ENCODE peak calls at places on chromosomes 5 and 9, in four cellular contexts. U is RWPE2, R is A549, N is adipocyte. V is an unnamed sample. For H3K4me1, the result is how much of the 10 kb centered on the place peaks cover.

GRCh38 chr9:136121801-136122200 is 3.1 kb upstream of the TMEM250 start:
- DNase-seq in N (no peak), R (no peak), U (no peak), V (no peak)

GRCh38 chr9:95565982-95566381 is 49.2 kb upstream of the PTCH1 start:
- DNase-seq in N (no peak), R (no peak), U (no peak), V (no peak)

GRCh38 chr9:88968799-88969198 is 22.5 kb upstream of the S1PR3 start:
- DNase-seq in R (no peak), N (no peak), U (no peak), V (no peak)

GRCh38 chr9:81671880-81672280 is 17.5 kb downstream of the TLE1 start:
- DNase-seq in R (no peak), N (peak), U (no peak), V (no peak)

GRCh38 chr5:168706655-168707069 is 127.5 kb upstream of the PANK3 start:
- DNase-seq in R (peak), U (no peak), N (peak), V (peak)

GRCh38 chr9:131238402-131239021 is 37.8 kb downstream of the FAM78A start:
- DNase-seq in R (no peak), U (peak), N (peak), V (no peak)

GRCh38 chr9:28801144-28801799 is 1228.0 kb upstream of the C9orf72 start:
- DNase-seq in U (no peak), N (no peak), R (no peak), V (no peak)

GRCh38 chr9:79615038-79615437 is 43.3 kb downstream of the TLE4 start:
- DNase-seq in U (no peak), N (no peak), R (no peak), V (no peak)

GRCh38 chr5:167652690-167653089 is 638.8 kb upstream of the WWC1 start:
- DNase-seq in U (no peak), N (peak), R (no peak), V (no peak)

GRCh38 chr9:130500340-130500771 is 55.6 kb downstream of the ASS1 start:
- DNase-seq in R (no peak), N (no peak), U (no peak), V (peak)

GRCh38 chr9:133119461-133120342 is 1.3 kb downstream of the RALGDS start:
- DNase-seq in N (peak), U (no peak), R (no peak), V (no peak)

GRCh38 chr5:50709471-50709870 is 43.0 kb downstream of the PARP8 start:
- DNase-seq in R (no peak), U (no peak), N (peak), V (no peak)

GRCh38 chr5:80961376-80962281 is 1.5 kb downstream of the RASGRF2 start:
- DNase-seq in N (no peak), U (no peak), R (no peak), V (no peak)

GRCh38 chr9:136741885-136742568 is 713 bp downstream of the LCN10 start:
- DNase-seq in N (no peak), R (no peak), U (no peak), V (no peak)

GRCh38 chr9:110109331-110110110 is 98.4 kb downstream of the C9orf152 start:
- DNase-seq in R (no peak), U (no peak), N (no peak), V (no peak)

GRCh38 chr9:87599901-87600610 is 102.4 kb downstream of the DAPK1 start:
- DNase-seq in N (peak), U (no peak), R (peak), V (no peak)

GRCh38 chr5:139636207-139636792 is 11.8 kb upstream of the CXXC5 start:
- DNase-seq in N (no peak), R (no peak), U (no peak), V (no peak)
- H3K4me3 ChIP-seq in N (peak), R (no peak), U (no peak), V (no peak)

DNA sequence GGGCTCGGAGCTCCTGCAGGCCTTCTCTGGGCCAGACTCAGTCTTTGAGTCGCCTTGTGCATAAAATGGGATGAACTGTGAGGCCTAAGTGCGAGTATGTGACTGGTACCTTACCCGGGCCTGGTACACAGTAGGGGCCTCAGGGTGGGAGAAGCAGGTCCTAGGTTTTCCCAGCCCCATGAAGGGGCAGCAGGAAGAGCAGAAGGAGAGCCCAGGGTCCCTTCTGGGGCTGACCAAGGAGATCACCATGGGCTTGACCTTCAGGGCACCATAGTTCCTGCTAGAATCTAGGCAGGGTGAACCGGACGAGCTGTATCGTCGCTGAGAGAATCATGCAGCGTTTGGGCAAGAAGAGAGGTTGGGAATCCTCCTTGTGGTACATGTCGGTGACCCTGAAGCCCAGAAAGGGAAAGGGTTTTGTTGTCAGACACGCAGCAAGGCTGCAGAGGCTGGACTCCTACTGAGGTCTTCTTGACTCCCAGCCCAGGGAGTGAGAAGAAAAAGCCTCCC is 373 bp upstream of the PHYKPL start:
- DNase-seq in R (no peak), N (no peak), U (no peak), V (no peak)
- H3K4me1 ChIP-seq in R (under half), N (half or more), U (under half), V (under half)

GRCh38 chr5:172683696-172684464 is 42.8 kb downstream of the NEURL1B start:
- DNase-seq in N (no peak), R (no peak), U (no peak), V (no peak)
- H3K4me3 ChIP-seq in N (no peak), R (no peak), U (no peak), V (no peak)

DNA sequence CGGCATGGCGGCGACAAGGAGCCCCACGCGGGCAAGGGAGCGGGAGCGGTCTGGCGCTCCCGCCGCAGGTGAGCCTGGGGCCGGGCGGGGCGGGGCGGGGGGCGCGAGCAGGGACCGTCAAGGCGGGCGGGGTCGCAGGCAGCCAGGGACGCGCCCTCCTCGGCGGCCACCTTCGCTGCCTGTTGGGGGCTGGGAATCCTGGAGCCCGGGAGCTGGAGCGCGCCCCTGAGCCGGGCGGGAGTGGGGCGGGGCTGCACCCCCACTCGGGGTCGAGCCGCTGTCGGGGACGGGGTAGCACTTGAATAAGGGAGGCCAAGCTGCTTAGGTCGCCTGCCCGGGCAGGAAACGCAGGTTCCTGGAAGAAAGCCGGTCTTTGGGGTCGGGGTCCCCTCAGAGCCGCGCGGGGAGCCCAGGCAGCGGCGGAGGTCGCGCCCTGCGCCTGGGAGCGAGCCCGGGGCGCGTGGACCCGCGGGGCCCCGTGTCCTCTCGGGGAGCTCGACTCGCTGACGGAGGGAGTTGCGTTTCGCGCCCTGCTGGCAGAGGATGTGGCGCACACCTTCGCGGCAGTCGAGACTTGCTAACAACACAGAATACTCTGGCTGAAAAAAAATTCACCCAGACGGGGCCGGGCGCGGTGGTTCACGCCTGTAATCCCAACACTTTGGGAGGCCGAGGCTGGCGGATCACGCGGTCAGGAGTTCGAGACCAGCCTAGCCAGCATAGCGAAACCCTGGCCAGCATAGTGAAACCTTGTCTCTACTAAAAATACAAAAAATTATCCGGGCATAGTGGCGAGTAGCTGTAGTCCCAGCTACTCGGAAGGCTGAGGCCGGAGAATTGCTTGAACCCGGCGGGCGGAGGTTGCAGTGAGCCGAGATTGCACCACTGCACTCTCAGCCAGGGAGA is 552 bp downstream of the OTULINL start:
- DNase-seq in U (peak), N (peak), R (peak), V (peak)
- H3K4me1 ChIP-seq in U (under half), N (under half), R (under half), V (under half)

DNA sequence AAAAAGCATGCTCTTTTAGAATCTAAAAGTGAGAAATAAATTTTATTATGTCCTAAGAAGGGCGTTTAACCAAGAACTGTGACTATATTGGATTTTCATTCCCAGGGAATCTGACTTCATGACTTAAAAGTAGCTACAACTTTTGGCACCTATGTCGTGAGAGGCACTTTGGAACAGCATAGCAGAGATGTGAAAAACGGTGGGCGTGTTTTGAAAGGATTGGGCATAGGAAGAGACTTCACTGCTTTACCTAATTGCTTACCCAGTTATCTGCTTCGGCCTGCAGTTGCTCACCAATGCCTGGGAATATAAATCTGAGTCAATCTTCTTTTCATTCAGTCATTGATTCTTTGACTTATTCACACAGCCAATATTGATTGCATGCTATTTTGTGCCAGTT is 363.4 kb downstream of the DNAH5 start:
- DNase-seq in N (no peak), R (no peak), U (no peak), V (no peak)
- H3K4me3 ChIP-seq in N (no peak), R (no peak), U (no peak), V (no peak)

DNA sequence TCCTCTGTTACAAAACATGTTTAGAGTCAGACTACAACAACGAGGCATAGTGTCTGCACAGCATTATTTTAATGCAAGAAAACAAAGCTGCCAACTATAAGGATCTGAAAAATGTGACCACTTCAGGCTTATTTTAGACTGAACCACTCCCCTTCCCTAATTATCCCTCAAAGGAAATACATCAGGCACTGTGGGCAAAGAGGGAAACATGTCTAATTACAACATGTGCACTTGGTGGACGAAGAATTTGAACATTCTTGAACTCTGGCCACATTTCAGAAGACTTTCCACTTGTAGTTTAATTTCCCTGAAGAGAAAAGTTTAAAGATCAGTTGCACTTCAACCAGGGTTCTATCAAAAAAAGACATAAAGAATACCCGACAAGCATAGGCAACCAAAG is 3.8 kb downstream of the MTMR12 start:
- DNase-seq in U (no peak), N (peak), R (no peak), V (no peak)
- H3K4me1 ChIP-seq in U (under half), N (under half), R (under half), V (under half)

DNA sequence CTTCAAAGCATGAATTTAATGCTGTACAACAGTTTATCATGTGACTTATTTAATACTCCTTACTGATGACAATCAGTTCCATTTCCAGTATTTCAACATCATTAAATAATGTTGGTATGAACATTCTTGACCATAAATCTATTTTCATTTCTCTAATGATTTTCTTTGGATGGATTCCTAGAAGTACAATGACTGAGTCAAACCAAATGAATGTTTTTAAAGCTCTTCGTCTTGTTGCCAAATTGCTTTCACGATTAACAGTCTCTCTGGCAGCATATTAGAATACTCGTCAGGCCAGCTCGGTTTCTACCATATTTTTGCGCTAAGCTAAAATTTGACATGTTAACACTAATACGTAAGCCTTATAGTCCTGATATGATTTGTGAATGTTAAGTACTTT is 197.0 kb downstream of the TRPM3 start:
- DNase-seq in N (peak), U (no peak), R (no peak), V (no peak)
- H3K4me3 ChIP-seq in N (peak), U (no peak), R (no peak), V (no peak)

DNA sequence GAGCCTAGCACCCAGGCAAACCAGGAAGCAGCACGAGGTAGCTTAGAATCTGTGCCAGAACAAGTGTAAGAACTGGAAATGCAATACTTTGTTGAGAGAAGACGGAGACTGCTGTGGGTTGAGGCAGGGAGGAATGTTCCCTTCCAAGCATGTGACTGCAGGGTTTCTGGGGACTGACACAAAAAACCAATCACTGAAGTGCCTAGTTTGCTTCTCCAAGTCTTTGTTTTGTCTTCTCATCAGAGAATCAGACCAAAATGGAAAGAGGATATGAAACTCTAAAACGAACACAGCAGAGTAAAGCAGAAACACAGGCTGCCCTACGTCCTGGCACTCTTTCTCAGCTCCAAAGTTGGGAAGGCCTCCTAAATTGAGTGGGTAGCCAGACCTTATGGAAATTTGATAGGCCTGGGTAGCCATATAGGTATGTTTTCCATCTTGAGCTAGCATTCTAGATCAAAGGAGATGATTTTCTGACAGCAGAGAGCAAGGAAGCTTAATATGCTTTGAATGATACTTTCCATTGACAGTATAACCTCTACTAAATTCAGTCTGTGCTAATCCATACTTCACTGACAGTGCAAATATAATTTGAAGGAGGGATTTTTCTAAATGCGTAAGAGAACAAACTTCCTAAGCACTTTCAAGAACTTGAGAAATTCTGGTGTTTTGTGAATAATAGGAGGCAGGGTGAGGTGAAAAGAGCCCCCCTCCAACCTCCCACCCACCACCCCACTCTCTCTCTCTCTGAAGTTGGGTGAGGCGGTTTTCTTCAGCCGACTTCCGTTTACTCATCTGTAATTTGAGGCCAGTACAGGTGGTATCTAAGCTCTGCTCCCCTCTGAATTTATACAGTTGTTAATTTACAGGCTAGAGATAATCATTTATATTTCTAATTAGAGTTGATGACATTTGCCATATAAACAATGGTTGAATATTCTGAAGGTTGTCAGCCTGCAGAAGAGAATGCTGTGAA is 5.5 kb downstream of the ADRB2 start:
- DNase-seq in U (no peak), R (no peak), N (no peak), V (no peak)
- H3K4me1 ChIP-seq in U (under half), R (under half), N (under half), V (under half)

V was measured in HAP-1.